ENCODE peak calls at places on chromosomes 1 and 21, in eight cellular contexts. One of them, this sample, is unnamed.

GRCh38 chr1:41678141-41678878 is 193.8 kb upstream of the EDN2 start:
- DNase-seq in HepG2: no peak
- DNase-seq in IMR-90: peak; percentile 86
- DNase-seq in H1: no peak
- DNase-seq in HCT116: no peak
- DNase-seq in SK-N-SH: no peak
- DNase-seq in A549: no peak
- DNase-seq in GM12878: no peak
- DNase-seq in this sample: no peak

GRCh38 chr1:202286622-202287097 is 55.1 kb downstream of the UBE2T start:
- DNase-seq in A549: no peak
- DNase-seq in HepG2: peak; percentile 59
- DNase-seq in H1: no peak
- DNase-seq in GM12878: no peak
- DNase-seq in IMR-90: peak; percentile 1
- DNase-seq in SK-N-SH: no peak
- DNase-seq in HCT116: no peak
- DNase-seq in this sample: no peak

GRCh38 chr1:162020145-162020544 is 3.5 kb downstream of the OLFML2B start:
- DNase-seq in HepG2: no peak
- DNase-seq in IMR-90: no peak
- DNase-seq in A549: no peak
- DNase-seq in HCT116: no peak
- DNase-seq in GM12878: no peak
- DNase-seq in H1: no peak
- DNase-seq in SK-N-SH: no peak
- DNase-seq in this sample: no peak

GRCh38 chr1:14815175-14815882 is 216.8 kb downstream of the KAZN start:
- DNase-seq in H1: no peak
- DNase-seq in GM12878: no peak
- DNase-seq in IMR-90: peak; percentile 4
- DNase-seq in SK-N-SH: no peak
- DNase-seq in HCT116: no peak
- DNase-seq in HepG2: no peak
- DNase-seq in A549: no peak
- DNase-seq in this sample: no peak

GRCh38 chr1:6170742-6171201 is 9.3 kb downstream of the CHD5 start:
- DNase-seq in SK-N-SH: no peak
- DNase-seq in IMR-90: no peak
- DNase-seq in HepG2: no peak
- DNase-seq in A549: no peak
- DNase-seq in HCT116: no peak
- DNase-seq in GM12878: no peak
- DNase-seq in H1: no peak
- DNase-seq in this sample: no peak

GRCh38 chr21:23837564-23837963 is 1769.7 kb downstream of the MRPL39 start:
- DNase-seq in IMR-90: no peak
- DNase-seq in GM12878: no peak
- DNase-seq in H1: no peak
- DNase-seq in HepG2: no peak
- DNase-seq in A549: no peak
- DNase-seq in HCT116: no peak
- DNase-seq in SK-N-SH: no peak
- DNase-seq in this sample: no peak

GRCh38 chr1:226938903-226939438 is 1.1 kb upstream of the COQ8A start:
- DNase-seq in HepG2: peak; percentile 46
- DNase-seq in IMR-90: peak; percentile 55
- DNase-seq in GM12878: no peak
- DNase-seq in A549: peak; percentile 36
- DNase-seq in HCT116: no peak
- DNase-seq in SK-N-SH: no peak
- DNase-seq in H1: no peak
- DNase-seq in this sample: no peak

GRCh38 chr1:68383092-68383491 is 66.7 kb downstream of the RPE65 start:
- DNase-seq in GM12878: no peak
- DNase-seq in HCT116: peak; percentile 59
- DNase-seq in SK-N-SH: no peak
- DNase-seq in H1: no peak
- DNase-seq in IMR-90: no peak
- DNase-seq in A549: no peak
- DNase-seq in HepG2: no peak
- DNase-seq in this sample: no peak

GRCh38 chr1:96416690-96417444 is 304.7 kb upstream of the PTBP2 start:
- DNase-seq in GM12878: peak; percentile 13
- DNase-seq in SK-N-SH: peak; percentile 38
- DNase-seq in HepG2: no peak
- DNase-seq in A549: no peak
- DNase-seq in H1: no peak
- DNase-seq in HCT116: no peak
- DNase-seq in IMR-90: peak; percentile 28
- DNase-seq in this sample: no peak

GRCh38 chr1:65395887-65396612 is 24.4 kb upstream of the LEPR start:
- DNase-seq in A549: no peak
- DNase-seq in IMR-90: peak; percentile 59
- DNase-seq in GM12878: no peak
- DNase-seq in SK-N-SH: no peak
- DNase-seq in HepG2: no peak
- DNase-seq in H1: no peak
- DNase-seq in HCT116: no peak
- DNase-seq in this sample: no peak

GRCh38 chr1:230002164-230002803 is 64.8 kb upstream of the GALNT2 start:
- DNase-seq in H1: no peak
- DNase-seq in GM12878: no peak
- DNase-seq in HepG2: no peak
- DNase-seq in IMR-90: no peak
- DNase-seq in A549: no peak
- DNase-seq in HCT116: no peak
- DNase-seq in SK-N-SH: no peak
- DNase-seq in this sample: no peak

DNA sequence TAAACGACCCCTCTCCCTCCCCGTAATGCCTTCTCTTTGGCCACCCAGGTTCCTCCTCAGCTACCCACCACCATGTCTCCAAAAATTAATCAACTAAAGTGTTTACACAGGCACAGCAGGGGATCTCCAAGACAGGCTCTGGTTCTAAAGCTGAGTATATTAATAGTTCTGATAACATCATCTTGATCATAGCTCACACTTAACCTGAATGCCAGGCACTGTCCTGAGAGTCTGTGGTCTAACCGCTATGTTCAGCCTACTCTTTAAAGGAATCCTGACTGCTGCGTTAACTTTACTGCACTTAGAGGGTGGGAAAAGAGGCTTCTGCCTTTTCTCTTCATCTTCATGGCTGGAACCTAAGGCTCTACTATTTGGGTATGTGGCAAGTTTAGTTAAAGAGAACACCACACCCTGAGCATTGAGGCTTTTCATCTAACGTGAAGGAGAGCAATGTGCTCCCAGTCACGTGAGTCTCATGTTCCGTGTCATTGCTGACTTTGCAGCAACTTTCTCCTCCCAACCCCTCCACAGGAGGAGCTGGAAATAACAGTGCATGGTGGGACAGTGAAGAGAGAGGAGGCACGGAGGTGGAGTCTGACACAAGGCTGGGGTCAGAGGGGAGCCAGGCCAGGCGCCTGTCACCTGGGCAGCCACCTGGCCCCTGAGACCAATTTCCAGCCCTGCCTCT is 86.4 kb downstream of the FAM78B start:
- DNase-seq in IMR-90: no peak
- DNase-seq in HepG2: no peak
- DNase-seq in GM12878: peak; percentile 5
- DNase-seq in SK-N-SH: no peak
- DNase-seq in HCT116: no peak
- DNase-seq in H1: peak; percentile 35
- DNase-seq in A549: no peak
- DNase-seq in this sample: no peak
- TF ChIP-seq RAD21 in IMR-90: no peak
- TF ChIP-seq RAD21 in HepG2: no peak
- TF ChIP-seq RAD21 in GM12878: no peak
- TF ChIP-seq RAD21 in SK-N-SH: no peak
- TF ChIP-seq RAD21 in HCT116: no peak
- TF ChIP-seq RAD21 in H1: no peak
- TF ChIP-seq RAD21 in A549: no peak
- TF ChIP-seq RAD21 in this sample: no peak

GRCh38 chr21:44511938-44512275 is 28.1 kb downstream of the KRTAP10-1 start:
- DNase-seq in HepG2: no peak
- DNase-seq in HCT116: no peak
- DNase-seq in GM12878: no peak
- DNase-seq in IMR-90: no peak
- DNase-seq in A549: no peak
- DNase-seq in SK-N-SH: no peak
- DNase-seq in H1: no peak
- DNase-seq in this sample: no peak

GRCh38 chr21:44514218-44514520 is 25.8 kb downstream of the KRTAP10-1 start:
- DNase-seq in IMR-90: no peak
- DNase-seq in HCT116: no peak
- DNase-seq in GM12878: no peak
- DNase-seq in HepG2: no peak
- DNase-seq in A549: no peak
- DNase-seq in H1: no peak
- DNase-seq in SK-N-SH: no peak
- DNase-seq in this sample: no peak

GRCh38 chr21:44512496-44513388 is 27.3 kb downstream of the KRTAP10-1 start:
- DNase-seq in H1: no peak
- DNase-seq in SK-N-SH: no peak
- DNase-seq in IMR-90: no peak
- DNase-seq in A549: no peak
- DNase-seq in GM12878: no peak
- DNase-seq in HCT116: no peak
- DNase-seq in HepG2: no peak
- DNase-seq in this sample: no peak

GRCh38 chr21:44514746-44515358 is 25.1 kb downstream of the KRTAP10-1 start:
- DNase-seq in A549: no peak
- DNase-seq in HepG2: peak; percentile 77
- DNase-seq in SK-N-SH: no peak
- DNase-seq in IMR-90: no peak
- DNase-seq in H1: no peak
- DNase-seq in HCT116: no peak
- DNase-seq in GM12878: no peak
- DNase-seq in this sample: no peak

DNA sequence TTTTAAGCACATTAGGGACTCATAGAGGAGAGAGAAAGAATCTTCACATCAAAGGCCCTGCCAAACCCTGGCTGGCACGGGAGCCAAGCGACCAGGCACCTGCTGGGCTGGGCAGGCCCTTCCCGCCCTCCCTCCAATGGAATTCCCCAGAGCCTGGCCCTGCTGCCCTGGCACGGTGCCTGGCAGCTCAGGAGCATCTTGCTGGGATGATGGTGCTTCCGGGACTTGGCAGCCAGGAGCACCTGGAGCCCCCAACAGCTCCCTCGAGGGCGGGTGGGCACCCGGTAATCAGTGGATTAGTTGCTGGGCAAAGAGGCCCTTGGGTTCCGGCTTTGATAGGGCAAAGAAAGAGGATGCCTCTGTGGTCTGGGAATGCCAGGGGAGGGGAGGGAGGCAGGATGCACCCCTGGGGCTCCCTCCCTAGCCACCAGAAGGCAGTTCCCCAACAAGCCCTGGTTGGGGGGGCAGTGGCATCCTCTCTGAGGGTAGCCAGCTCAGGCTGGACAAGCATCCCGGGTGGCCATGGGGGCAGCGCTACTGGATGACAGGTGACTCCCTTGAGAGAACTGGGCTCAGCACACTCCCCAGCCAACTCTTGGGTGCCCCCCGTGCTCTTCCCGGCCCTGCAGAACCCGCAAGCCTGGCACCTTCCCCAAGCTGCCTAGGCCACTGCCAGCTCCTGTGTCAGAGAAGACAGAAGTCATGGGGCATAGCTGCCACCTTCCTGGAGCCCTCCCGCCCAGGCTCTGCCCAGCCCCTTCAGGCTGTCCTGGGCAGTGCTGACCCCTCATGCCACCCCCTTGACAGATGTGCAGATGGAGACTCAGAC is 26.4 kb downstream of the KRTAP10-1 start:
- DNase-seq in A549: no peak
- DNase-seq in HepG2: no peak
- DNase-seq in GM12878: no peak
- DNase-seq in IMR-90: no peak
- DNase-seq in HCT116: no peak
- DNase-seq in SK-N-SH: no peak
- DNase-seq in H1: no peak
- DNase-seq in this sample: no peak
- TF ChIP-seq RAD21 in A549: no peak
- TF ChIP-seq RAD21 in HepG2: no peak
- TF ChIP-seq RAD21 in GM12878: no peak
- TF ChIP-seq RAD21 in IMR-90: no peak
- TF ChIP-seq RAD21 in HCT116: no peak
- TF ChIP-seq RAD21 in SK-N-SH: no peak
- TF ChIP-seq RAD21 in H1: no peak
- TF ChIP-seq RAD21 in this sample: no peak

DNA sequence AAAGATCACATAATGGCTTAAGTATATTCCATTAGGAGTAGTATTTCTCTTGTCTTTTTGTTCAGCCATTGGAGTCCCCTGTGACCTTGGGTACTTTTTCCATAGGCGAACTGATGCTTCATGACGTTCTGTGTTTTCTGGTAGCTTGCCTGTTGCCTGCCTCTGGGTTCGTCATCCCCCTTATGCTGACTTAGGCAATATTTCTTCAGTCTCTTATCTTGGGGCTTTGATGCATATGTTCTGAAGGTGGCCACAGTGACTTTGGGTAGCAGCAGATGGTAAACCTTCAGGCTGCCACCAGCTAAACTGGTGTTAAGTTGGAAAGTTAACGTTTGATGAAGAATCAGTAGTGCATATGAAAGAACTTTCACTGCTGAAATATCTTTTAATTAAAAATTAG is 170.2 kb downstream of the RPS6KC1 start:
- DNase-seq in GM12878: no peak
- DNase-seq in IMR-90: no peak
- DNase-seq in H1: no peak
- DNase-seq in HCT116: no peak
- DNase-seq in A549: no peak
- DNase-seq in SK-N-SH: no peak
- DNase-seq in HepG2: no peak
- DNase-seq in this sample: no peak
- TF ChIP-seq RAD21 in GM12878: no peak
- TF ChIP-seq RAD21 in IMR-90: no peak
- TF ChIP-seq RAD21 in H1: no peak
- TF ChIP-seq RAD21 in HCT116: no peak
- TF ChIP-seq RAD21 in A549: no peak
- TF ChIP-seq RAD21 in SK-N-SH: no peak
- TF ChIP-seq RAD21 in HepG2: no peak
- TF ChIP-seq RAD21 in this sample: no peak

GRCh38 chr21:22728091-22728490 is 1729.9 kb downstream of the NCAM2 start:
- DNase-seq in H1: no peak
- DNase-seq in HepG2: no peak
- DNase-seq in IMR-90: no peak
- DNase-seq in GM12878: no peak
- DNase-seq in HCT116: no peak
- DNase-seq in A549: no peak
- DNase-seq in SK-N-SH: no peak
- DNase-seq in this sample: no peak
- TF ChIP-seq RAD21 in H1: no peak
- TF ChIP-seq RAD21 in HepG2: no peak
- TF ChIP-seq RAD21 in IMR-90: no peak
- TF ChIP-seq RAD21 in GM12878: no peak
- TF ChIP-seq RAD21 in HCT116: no peak
- TF ChIP-seq RAD21 in A549: no peak
- TF ChIP-seq RAD21 in SK-N-SH: no peak
- TF ChIP-seq RAD21 in this sample: no peak

GRCh38 chr1:218476385-218476784 is 131.2 kb downstream of the TGFB2 start:
- DNase-seq in HepG2: peak; percentile 35
- DNase-seq in A549: peak; percentile 88
- DNase-seq in GM12878: no peak
- DNase-seq in H1: no peak
- DNase-seq in IMR-90: peak; percentile 88
- DNase-seq in HCT116: no peak
- DNase-seq in SK-N-SH: no peak
- DNase-seq in this sample: no peak
- TF ChIP-seq RAD21 in HepG2: no peak
- TF ChIP-seq RAD21 in A549: peak; percentile 21
- TF ChIP-seq RAD21 in GM12878: no peak
- TF ChIP-seq RAD21 in H1: no peak
- TF ChIP-seq RAD21 in IMR-90: no peak
- TF ChIP-seq RAD21 in HCT116: no peak
- TF ChIP-seq RAD21 in SK-N-SH: no peak
- TF ChIP-seq RAD21 in this sample: no peak

This sample was measured in K562.